ENCODE peak calls at places on chromosomes 3 and 15, in four cellular contexts. Y is cardiac muscle cell, E is astrocyte, G is left ventricle myocardium inferior. M is an unnamed sample.
A peak's percentile ranks its signal among the peaks of the same experiment; 100 is the strongest.

GRCh38 chr3:51295625-51296024 is 89.5 kb upstream of the MANF start:
- DNase-seq in E (no peak), Y (no peak), G (no peak), M (no peak)

GRCh38 chr15:43127752-43128151 is 5.6 kb upstream of the TMEM62 start:
- DNase-seq in E (no peak), G (no peak), Y (no peak), M (no peak)

GRCh38 chr3:49132437-49133225 is at the start of gene LAMB2:
- DNase-seq in G (peak; percentile 84), Y (peak; percentile 78), E (peak; percentile 82), M (peak; percentile 38)

GRCh38 chr3:141441381-141442365 is 45.2 kb upstream of the RASA2 start:
- DNase-seq in E (peak; percentile 82), G (peak; percentile 71), Y (peak; percentile 79), M (peak; percentile 67)

GRCh38 chr15:77550275-77551251 is 82.1 kb downstream of the LINGO1 start:
- DNase-seq in G (no peak), E (no peak), Y (no peak), M (no peak)

GRCh38 chr3:20751299-20751698 is 565.3 kb upstream of the SGO1 start:
- DNase-seq in G (no peak), Y (no peak), E (no peak), M (no peak)

GRCh38 chr3:186644683-186645082 is 4.5 kb downstream of the FETUB start:
- DNase-seq in E (no peak), Y (no peak), G (no peak), M (no peak)

GRCh38 chr15:78241017-78241416 is 6.7 kb upstream of the ACSBG1 start:
- DNase-seq in Y (peak; percentile 85), G (peak; percentile 86), E (peak; percentile 20), M (peak; percentile 33)

GRCh38 chr15:56782306-56782705 is 49.0 kb upstream of the ZNF280D start:
- DNase-seq in E (no peak), Y (no peak), G (no peak), M (no peak)

GRCh38 chr15:56783156-56783856 is 50.0 kb upstream of the ZNF280D start:
- DNase-seq in E (no peak), G (no peak), Y (no peak), M (no peak)

GRCh38 chr15:56783857-56784661 is 50.8 kb upstream of the ZNF280D start:
- DNase-seq in Y (no peak), E (no peak), G (no peak), M (no peak)

GRCh38 chr15:56778761-56779160 is 45.5 kb upstream of the ZNF280D start:
- DNase-seq in E (no peak), Y (no peak), G (no peak), M (no peak)

GRCh38 chr15:56781666-56782065 is 48.4 kb upstream of the ZNF280D start:
- DNase-seq in E (no peak), Y (no peak), G (no peak), M (no peak)
- H3K27ac ChIP-seq in E (no peak overlapping the region), Y (no peak overlapping the region), G (no peak overlapping the region), M (no peak overlapping the region)

GRCh38 chr15:84391191-84391590 is 155.6 kb downstream of the GOLGA6L4 start:
- DNase-seq in E (no peak), G (no peak), Y (no peak), M (no peak)

GRCh38 chr15:84387086-84387485 is 151.5 kb downstream of the GOLGA6L4 start:
- DNase-seq in G (no peak), Y (no peak), E (no peak), M (no peak)
- H3K4me3 ChIP-seq in G (no peak overlapping the region), Y (no peak overlapping the region), E (no peak overlapping the region), M (no peak overlapping the region)

DNA sequence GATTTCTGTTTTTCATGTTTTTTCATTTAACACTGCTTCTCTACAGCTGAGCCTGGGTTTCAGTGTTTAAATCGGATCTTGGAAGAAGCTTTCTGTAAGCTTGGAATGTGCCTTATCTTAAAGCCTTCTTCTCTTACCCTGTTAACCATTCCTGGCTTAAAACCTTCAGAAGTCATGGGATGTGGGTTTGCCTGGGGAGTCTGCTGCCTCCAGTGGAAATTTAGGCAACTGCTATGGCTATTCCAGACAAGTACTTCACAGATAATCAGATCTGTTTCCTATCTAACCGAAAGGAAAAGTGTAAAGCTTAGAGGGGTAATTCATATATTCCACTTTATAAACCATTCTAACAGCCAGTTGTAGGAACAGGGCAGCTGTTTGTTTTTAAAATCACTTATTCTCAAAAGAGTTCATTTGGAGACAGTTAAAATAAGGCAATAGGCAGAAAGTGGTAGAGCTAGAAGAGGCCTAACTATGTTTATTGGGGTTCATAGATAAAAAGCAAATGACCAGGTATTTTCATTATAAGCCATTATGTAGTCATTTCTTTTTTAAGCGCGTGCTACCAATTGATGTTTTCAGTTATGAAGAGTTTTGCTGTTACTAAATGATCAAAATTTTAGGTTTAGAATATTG is 219.9 kb downstream of the TCF12 start:
- DNase-seq in E (peak; percentile 75), G (no peak), Y (peak; percentile 92), M (no peak)
- TF ChIP-seq CTCF in E (peak; percentile 88), G (peak; percentile 87), Y (peak; percentile 95), M (peak; percentile 93)

GRCh38 chr3:55659023-55659355 is 171.9 kb upstream of the WNT5A start:
- DNase-seq in G (no peak), E (no peak), Y (no peak), M (no peak)

GRCh38 chr3:55659701-55660100 is 172.6 kb upstream of the WNT5A start:
- DNase-seq in E (no peak), Y (no peak), G (no peak), M (no peak)

GRCh38 chr3:55660642-55661041 is 173.5 kb upstream of the WNT5A start:
- DNase-seq in G (no peak), E (no peak), Y (no peak), M (no peak)

GRCh38 chr3:55662683-55663082 is 175.6 kb upstream of the WNT5A start:
- DNase-seq in E (peak; percentile 73), G (no peak), Y (peak; percentile 5), M (no peak)

GRCh38 chr3:55661141-55661540 is 174.0 kb upstream of the WNT5A start:
- DNase-seq in G (no peak), E (no peak), Y (no peak), M (no peak)
- H3K27ac ChIP-seq in G (no peak overlapping the region), E (no peak overlapping the region), Y (no peak overlapping the region), M (no peak overlapping the region)

GRCh38 chr3:43434431-43434830 is 148.1 kb downstream of the SNRK start:
- DNase-seq in E (no peak), G (no peak), Y (no peak), M (no peak)

GRCh38 chr3:43432462-43432861 is 146.1 kb downstream of the SNRK start:
- DNase-seq in E (no peak), Y (no peak), G (no peak), M (no peak)

GRCh38 chr3:43436507-43437140 is 150.3 kb downstream of the SNRK start:
- DNase-seq in Y (no peak), G (no peak), E (no peak), M (no peak)

DNA sequence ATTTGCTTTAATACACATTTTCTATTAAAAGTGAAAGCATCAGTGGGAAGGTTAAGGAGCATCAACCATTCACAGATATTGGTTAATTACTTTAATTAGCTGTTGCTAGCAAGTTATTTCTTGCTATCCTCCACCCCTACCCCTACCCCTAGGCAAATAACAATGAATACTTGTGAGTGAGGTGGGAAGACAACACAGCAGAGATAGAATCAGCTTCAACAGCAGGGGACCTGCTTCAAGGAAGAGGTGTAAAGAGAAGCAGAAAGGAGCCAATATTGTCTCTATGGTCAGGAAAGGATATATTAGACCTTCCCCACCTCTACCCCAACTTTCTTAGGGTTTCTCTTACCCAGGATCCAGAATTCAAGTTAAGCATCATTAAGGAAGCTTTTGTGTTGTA is 149.4 kb downstream of the SNRK start:
- DNase-seq in E (no peak), G (no peak), Y (no peak), M (no peak)
- H3K4me3 ChIP-seq in E (no peak overlapping the region), G (no peak overlapping the region), Y (no peak overlapping the region), M (no peak overlapping the region)

DNA sequence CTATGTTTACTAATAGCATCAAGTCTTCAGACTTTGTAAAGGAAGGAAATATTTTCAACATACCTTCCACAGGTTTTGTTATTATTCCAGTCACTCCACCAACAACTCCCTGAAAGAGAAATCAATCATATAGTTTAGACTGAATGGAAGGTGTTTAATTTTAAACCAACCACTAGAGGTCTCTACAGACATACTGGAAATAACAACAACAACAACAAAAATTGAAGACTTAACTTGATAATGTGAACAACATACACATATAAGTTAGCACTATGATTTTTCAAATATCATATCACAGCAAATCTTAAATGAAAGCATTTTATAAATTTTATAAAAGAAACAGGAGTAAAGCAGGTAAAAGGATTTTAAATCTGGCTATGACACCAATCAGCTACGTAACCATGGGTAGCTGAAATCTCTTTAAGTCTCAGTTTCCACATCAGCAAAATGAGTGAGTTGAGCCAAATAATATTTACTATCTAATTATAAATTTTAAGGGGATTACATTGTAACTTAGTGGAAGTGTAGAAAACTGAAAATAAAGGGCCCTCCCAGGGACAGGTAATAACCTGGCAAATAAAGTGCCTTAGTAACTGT is 188.2 kb downstream of the VPS13C start:
- DNase-seq in E (no peak), Y (peak; percentile 44), G (no peak), M (no peak)
- TF ChIP-seq CTCF in E (peak; percentile 41), Y (peak; percentile 55), G (peak; percentile 65), M (peak; percentile 51)

GRCh38 chr15:45871121-45871855 is 236.5 kb downstream of the SQOR start:
- DNase-seq in E (peak; percentile 12), G (no peak), Y (no peak), M (no peak)
- H3K27ac ChIP-seq in E (no peak overlapping the region), G (no peak overlapping the region), Y (no peak overlapping the region), M (no peak overlapping the region)

DNA sequence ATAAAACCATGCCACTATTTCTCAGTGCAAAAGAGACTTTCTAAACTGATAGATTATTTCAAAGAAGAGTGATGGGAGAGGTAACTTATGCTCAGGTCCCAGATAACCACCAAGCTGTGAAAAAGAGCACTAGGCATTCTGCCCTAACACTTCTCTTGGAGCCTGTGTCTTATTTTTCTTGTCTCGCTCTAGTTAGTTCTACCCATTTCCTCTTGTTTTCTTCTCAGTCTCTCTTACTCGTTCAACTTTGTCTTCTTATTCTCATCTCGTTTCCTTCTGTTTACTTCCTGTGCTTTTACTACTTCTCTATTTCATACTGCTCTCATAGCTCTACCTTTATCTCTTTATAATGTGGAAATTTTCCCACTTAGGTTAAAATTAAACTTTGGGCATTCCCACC is 91.8 kb upstream of the CGNL1 start:
- DNase-seq in G (no peak), E (no peak), Y (no peak), M (no peak)
- H3K4me3 ChIP-seq in G (no peak overlapping the region), E (no peak overlapping the region), Y (no peak overlapping the region), M (no peak overlapping the region)